ENCODE peak calls at places on chromosomes 5 and 9, in seven cellular contexts. One of them, this sample, is unnamed.

GRCh38 chr5:154278908-154279307 is 88.4 kb downstream of the GALNT10 start:
- DNase-seq in tibial artery: no peak
- DNase-seq in HTR-8/SVneo: no peak
- DNase-seq in left cardiac atrium: no peak
- DNase-seq in SK-N-DZ: no peak
- DNase-seq in ecto neural progenitor cell: no peak
- DNase-seq in kidney: no peak
- DNase-seq in this sample: no peak

GRCh38 chr5:100108883-100109282 is 426.3 kb upstream of the FAM174A start:
- DNase-seq in tibial artery: no peak
- DNase-seq in HTR-8/SVneo: no peak
- DNase-seq in left cardiac atrium: no peak
- DNase-seq in SK-N-DZ: no peak
- DNase-seq in ecto neural progenitor cell: no peak
- DNase-seq in kidney: no peak
- DNase-seq in this sample: no peak

GRCh38 chr9:129671065-129671464 is 5.6 kb downstream of the PRRX2 start:
- DNase-seq in tibial artery: no peak
- DNase-seq in HTR-8/SVneo: no peak
- DNase-seq in left cardiac atrium: no peak
- DNase-seq in SK-N-DZ: no peak
- DNase-seq in ecto neural progenitor cell: no peak
- DNase-seq in kidney: no peak
- DNase-seq in this sample: peak

GRCh38 chr5:42691413-42691861 is 65.2 kb upstream of the CCDC152 start:
- DNase-seq in tibial artery: no peak
- DNase-seq in HTR-8/SVneo: no peak
- DNase-seq in left cardiac atrium: peak
- DNase-seq in SK-N-DZ: no peak
- DNase-seq in ecto neural progenitor cell: no peak
- DNase-seq in kidney: no peak
- DNase-seq in this sample: no peak

GRCh38 chr5:179801304-179802206 is 5.1 kb downstream of the MGAT4B start:
- DNase-seq in tibial artery: peak
- DNase-seq in HTR-8/SVneo: no peak
- DNase-seq in left cardiac atrium: peak
- DNase-seq in SK-N-DZ: no peak
- DNase-seq in ecto neural progenitor cell: peak
- DNase-seq in kidney: peak
- DNase-seq in this sample: peak

GRCh38 chr9:79565245-79565644 is 6.5 kb upstream of the TLE4 start:
- DNase-seq in tibial artery: no peak
- DNase-seq in HTR-8/SVneo: no peak
- DNase-seq in left cardiac atrium: no peak
- DNase-seq in SK-N-DZ: no peak
- DNase-seq in ecto neural progenitor cell: no peak
- DNase-seq in kidney: no peak
- DNase-seq in this sample: no peak

GRCh38 chr5:177095088-177095669 is 8.5 kb downstream of the FGFR4 start:
- DNase-seq in tibial artery: no peak
- DNase-seq in HTR-8/SVneo: no peak
- DNase-seq in left cardiac atrium: no peak
- DNase-seq in SK-N-DZ: no peak
- DNase-seq in ecto neural progenitor cell: no peak
- DNase-seq in kidney: peak
- DNase-seq in this sample: no peak

GRCh38 chr9:100228352-100228869 is 124.3 kb downstream of the TEX10 start:
- DNase-seq in tibial artery: no peak
- DNase-seq in HTR-8/SVneo: no peak
- DNase-seq in left cardiac atrium: no peak
- DNase-seq in SK-N-DZ: no peak
- DNase-seq in ecto neural progenitor cell: no peak
- DNase-seq in kidney: no peak
- DNase-seq in this sample: no peak

GRCh38 chr9:95177617-95178016 is 139.9 kb downstream of the FANCC start:
- DNase-seq in tibial artery: no peak
- DNase-seq in HTR-8/SVneo: no peak
- DNase-seq in left cardiac atrium: no peak
- DNase-seq in SK-N-DZ: no peak
- DNase-seq in ecto neural progenitor cell: no peak
- DNase-seq in kidney: no peak
- DNase-seq in this sample: no peak

GRCh38 chr9:21688108-21689102 is 114.0 kb upstream of the MTAP start:
- DNase-seq in tibial artery: no peak
- DNase-seq in HTR-8/SVneo: no peak
- DNase-seq in left cardiac atrium: peak
- DNase-seq in SK-N-DZ: no peak
- DNase-seq in ecto neural progenitor cell: no peak
- DNase-seq in kidney: no peak
- DNase-seq in this sample: no peak

GRCh38 chr9:3361689-3362392 is 164.0 kb downstream of the RFX3 start:
- DNase-seq in tibial artery: no peak
- DNase-seq in HTR-8/SVneo: no peak
- DNase-seq in left cardiac atrium: no peak
- DNase-seq in SK-N-DZ: no peak
- DNase-seq in ecto neural progenitor cell: no peak
- DNase-seq in kidney: no peak
- DNase-seq in this sample: no peak

GRCh38 chr5:79416499-79416898 is 97.4 kb downstream of the HOMER1 start:
- DNase-seq in tibial artery: no peak
- DNase-seq in HTR-8/SVneo: no peak
- DNase-seq in left cardiac atrium: no peak
- DNase-seq in SK-N-DZ: no peak
- DNase-seq in ecto neural progenitor cell: no peak
- DNase-seq in kidney: no peak
- DNase-seq in this sample: no peak

GRCh38 chr5:58497956-58498942 is 7.0 kb downstream of the GAPT start:
- DNase-seq in tibial artery: peak
- DNase-seq in HTR-8/SVneo: peak
- DNase-seq in left cardiac atrium: peak
- DNase-seq in SK-N-DZ: peak
- DNase-seq in ecto neural progenitor cell: no peak
- DNase-seq in kidney: no peak
- DNase-seq in this sample: no peak

GRCh38 chr9:87610200-87611155 is 112.8 kb downstream of the DAPK1 start:
- DNase-seq in tibial artery: no peak
- DNase-seq in HTR-8/SVneo: no peak
- DNase-seq in left cardiac atrium: no peak
- DNase-seq in SK-N-DZ: no peak
- DNase-seq in ecto neural progenitor cell: no peak
- DNase-seq in kidney: no peak
- DNase-seq in this sample: no peak

GRCh38 chr5:177452688-177453638 is 6.3 kb downstream of the PRR7 start:
- DNase-seq in tibial artery: no peak
- DNase-seq in HTR-8/SVneo: no peak
- DNase-seq in left cardiac atrium: no peak
- DNase-seq in SK-N-DZ: peak
- DNase-seq in ecto neural progenitor cell: no peak
- DNase-seq in kidney: no peak
- DNase-seq in this sample: no peak

GRCh38 chr9:91680129-91680528 is 256.5 kb upstream of the NFIL3 start:
- DNase-seq in tibial artery: no peak
- DNase-seq in HTR-8/SVneo: no peak
- DNase-seq in left cardiac atrium: no peak
- DNase-seq in SK-N-DZ: no peak
- DNase-seq in ecto neural progenitor cell: no peak
- DNase-seq in kidney: no peak
- DNase-seq in this sample: no peak

GRCh38 chr9:2570615-2571479 is 50.7 kb upstream of the VLDLR start:
- DNase-seq in tibial artery: peak
- DNase-seq in HTR-8/SVneo: peak
- DNase-seq in left cardiac atrium: peak
- DNase-seq in SK-N-DZ: no peak
- DNase-seq in ecto neural progenitor cell: no peak
- DNase-seq in kidney: peak
- DNase-seq in this sample: peak

GRCh38 chr9:130918870-130919558 is 20.0 kb downstream of the FIBCD1 start:
- DNase-seq in tibial artery: no peak
- DNase-seq in HTR-8/SVneo: no peak
- DNase-seq in left cardiac atrium: no peak
- DNase-seq in SK-N-DZ: no peak
- DNase-seq in ecto neural progenitor cell: no peak
- DNase-seq in kidney: no peak
- DNase-seq in this sample: no peak

GRCh38 chr9:121325387-121325786 is 44.7 kb downstream of the STOM start:
- DNase-seq in tibial artery: no peak
- DNase-seq in HTR-8/SVneo: no peak
- DNase-seq in left cardiac atrium: no peak
- DNase-seq in SK-N-DZ: no peak
- DNase-seq in ecto neural progenitor cell: no peak
- DNase-seq in kidney: no peak
- DNase-seq in this sample: no peak

GRCh38 chr5:152595327-152595890 is 190.3 kb upstream of the NMUR2 start:
- DNase-seq in tibial artery: no peak
- DNase-seq in HTR-8/SVneo: no peak
- DNase-seq in left cardiac atrium: no peak
- DNase-seq in SK-N-DZ: no peak
- DNase-seq in ecto neural progenitor cell: no peak
- DNase-seq in kidney: no peak
- DNase-seq in this sample: no peak

GRCh38 chr5:143101740-143102386 is 301.6 kb downstream of the NR3C1 start:
- DNase-seq in tibial artery: no peak
- DNase-seq in HTR-8/SVneo: no peak
- DNase-seq in left cardiac atrium: peak
- DNase-seq in SK-N-DZ: no peak
- DNase-seq in ecto neural progenitor cell: no peak
- DNase-seq in kidney: no peak
- DNase-seq in this sample: no peak